ENCODE peak calls at places on chromosome 7, in nine cellular contexts. One of them, this sample, is unnamed.

GRCh38 chr7:2859952-2860351 is 15.8 kb upstream of the GNA12 start:
- DNase-seq in mucosa of gallbladder: no peak
- DNase-seq in T-helper 1 cell: no peak
- DNase-seq in T-helper 2 cell: no peak
- DNase-seq in T-helper 9 cell: no peak
- DNase-seq in fibroblast of villous mesenchyme: no peak
- DNase-seq in A673: no peak
- DNase-seq in fibroblast of mammary gland: no peak
- DNase-seq in neural crest cell: no peak
- DNase-seq in this sample: no peak

GRCh38 chr7:131586259-131586658 is 29.8 kb upstream of the PODXL start:
- DNase-seq in fibroblast of mammary gland: no peak
- DNase-seq in T-helper 1 cell: no peak
- DNase-seq in T-helper 2 cell: no peak
- DNase-seq in fibroblast of villous mesenchyme: no peak
- DNase-seq in mucosa of gallbladder: no peak
- DNase-seq in neural crest cell: no peak
- DNase-seq in A673: no peak
- DNase-seq in T-helper 9 cell: no peak
- DNase-seq in this sample: peak

GRCh38 chr7:94043299-94043698 is 39.1 kb upstream of the BET1 start:
- DNase-seq in T-helper 9 cell: no peak
- DNase-seq in mucosa of gallbladder: no peak
- DNase-seq in T-helper 1 cell: no peak
- DNase-seq in fibroblast of villous mesenchyme: peak
- DNase-seq in neural crest cell: no peak
- DNase-seq in T-helper 2 cell: no peak
- DNase-seq in A673: no peak
- DNase-seq in fibroblast of mammary gland: peak
- DNase-seq in this sample: no peak

GRCh38 chr7:139994356-139994755 is 68.4 kb downstream of the PARP12 start:
- DNase-seq in fibroblast of villous mesenchyme: no peak
- DNase-seq in T-helper 1 cell: no peak
- DNase-seq in fibroblast of mammary gland: no peak
- DNase-seq in T-helper 9 cell: no peak
- DNase-seq in A673: no peak
- DNase-seq in mucosa of gallbladder: no peak
- DNase-seq in T-helper 2 cell: no peak
- DNase-seq in neural crest cell: no peak
- DNase-seq in this sample: no peak

GRCh38 chr7:116524609-116525297 is at the start of gene CAV1:
- DNase-seq in mucosa of gallbladder: peak
- DNase-seq in neural crest cell: peak
- DNase-seq in fibroblast of villous mesenchyme: peak
- DNase-seq in A673: peak
- DNase-seq in T-helper 2 cell: peak
- DNase-seq in T-helper 9 cell: peak
- DNase-seq in T-helper 1 cell: no peak
- DNase-seq in fibroblast of mammary gland: peak
- DNase-seq in this sample: peak

GRCh38 chr7:143974457-143974856 is 19.8 kb downstream of the OR2F1 start:
- DNase-seq in neural crest cell: no peak
- DNase-seq in mucosa of gallbladder: no peak
- DNase-seq in T-helper 2 cell: no peak
- DNase-seq in A673: no peak
- DNase-seq in T-helper 9 cell: no peak
- DNase-seq in T-helper 1 cell: no peak
- DNase-seq in fibroblast of villous mesenchyme: peak
- DNase-seq in fibroblast of mammary gland: no peak
- DNase-seq in this sample: peak

GRCh38 chr7:21944616-21945373 is 904 bp downstream of the CDCA7L start:
- DNase-seq in mucosa of gallbladder: peak
- DNase-seq in T-helper 1 cell: peak
- DNase-seq in T-helper 9 cell: peak
- DNase-seq in fibroblast of mammary gland: peak
- DNase-seq in neural crest cell: no peak
- DNase-seq in A673: peak
- DNase-seq in T-helper 2 cell: peak
- DNase-seq in fibroblast of villous mesenchyme: peak
- DNase-seq in this sample: peak

GRCh38 chr7:29480456-29480855 is 83.2 kb upstream of the PRR15 start:
- DNase-seq in A673: no peak
- DNase-seq in mucosa of gallbladder: no peak
- DNase-seq in T-helper 9 cell: no peak
- DNase-seq in neural crest cell: no peak
- DNase-seq in T-helper 2 cell: no peak
- DNase-seq in fibroblast of villous mesenchyme: peak
- DNase-seq in T-helper 1 cell: no peak
- DNase-seq in fibroblast of mammary gland: no peak
- DNase-seq in this sample: no peak

GRCh38 chr7:28732037-28732869 is 225.9 kb downstream of the TRIL start:
- DNase-seq in T-helper 1 cell: no peak
- DNase-seq in mucosa of gallbladder: no peak
- DNase-seq in T-helper 2 cell: no peak
- DNase-seq in A673: peak
- DNase-seq in T-helper 9 cell: no peak
- DNase-seq in neural crest cell: no peak
- DNase-seq in fibroblast of mammary gland: peak
- DNase-seq in fibroblast of villous mesenchyme: peak
- DNase-seq in this sample: no peak

GRCh38 chr7:52140848-52141247 is 824.2 kb upstream of the COBL start:
- DNase-seq in T-helper 9 cell: no peak
- DNase-seq in T-helper 2 cell: no peak
- DNase-seq in T-helper 1 cell: no peak
- DNase-seq in fibroblast of mammary gland: no peak
- DNase-seq in neural crest cell: no peak
- DNase-seq in fibroblast of villous mesenchyme: no peak
- DNase-seq in A673: no peak
- DNase-seq in mucosa of gallbladder: no peak
- DNase-seq in this sample: no peak

GRCh38 chr7:7668708-7669107 is 28.2 kb downstream of the UMAD1 start:
- DNase-seq in T-helper 1 cell: no peak
- DNase-seq in fibroblast of villous mesenchyme: no peak
- DNase-seq in neural crest cell: no peak
- DNase-seq in fibroblast of mammary gland: no peak
- DNase-seq in T-helper 9 cell: no peak
- DNase-seq in mucosa of gallbladder: no peak
- DNase-seq in T-helper 2 cell: no peak
- DNase-seq in A673: no peak
- DNase-seq in this sample: no peak

GRCh38 chr7:2525931-2526630 is 6.5 kb downstream of the LFNG start:
- DNase-seq in T-helper 2 cell: no peak
- DNase-seq in T-helper 1 cell: no peak
- DNase-seq in T-helper 9 cell: no peak
- DNase-seq in fibroblast of villous mesenchyme: no peak
- DNase-seq in neural crest cell: no peak
- DNase-seq in fibroblast of mammary gland: no peak
- DNase-seq in A673: no peak
- DNase-seq in mucosa of gallbladder: no peak
- DNase-seq in this sample: peak

GRCh38 chr7:92735707-92736106 is 100.7 kb downstream of the CDK6 start:
- DNase-seq in T-helper 1 cell: no peak
- DNase-seq in mucosa of gallbladder: no peak
- DNase-seq in T-helper 9 cell: no peak
- DNase-seq in fibroblast of villous mesenchyme: peak
- DNase-seq in T-helper 2 cell: no peak
- DNase-seq in fibroblast of mammary gland: peak
- DNase-seq in A673: no peak
- DNase-seq in neural crest cell: no peak
- DNase-seq in this sample: no peak

GRCh38 chr7:129188892-129189660 is 643 bp downstream of the SMO start:
- DNase-seq in A673: no peak
- DNase-seq in neural crest cell: peak
- DNase-seq in T-helper 9 cell: no peak
- DNase-seq in fibroblast of villous mesenchyme: no peak
- DNase-seq in T-helper 1 cell: no peak
- DNase-seq in T-helper 2 cell: no peak
- DNase-seq in mucosa of gallbladder: no peak
- DNase-seq in fibroblast of mammary gland: peak
- DNase-seq in this sample: no peak

GRCh38 chr7:17207220-17207619 is 91.2 kb upstream of the AHR start:
- DNase-seq in neural crest cell: no peak
- DNase-seq in fibroblast of villous mesenchyme: no peak
- DNase-seq in mucosa of gallbladder: no peak
- DNase-seq in T-helper 2 cell: peak
- DNase-seq in T-helper 1 cell: no peak
- DNase-seq in A673: no peak
- DNase-seq in T-helper 9 cell: no peak
- DNase-seq in fibroblast of mammary gland: no peak
- DNase-seq in this sample: peak

GRCh38 chr7:102446387-102447156 is 13.2 kb downstream of the ORAI2 start:
- DNase-seq in mucosa of gallbladder: no peak
- DNase-seq in T-helper 9 cell: no peak
- DNase-seq in T-helper 2 cell: no peak
- DNase-seq in neural crest cell: no peak
- DNase-seq in fibroblast of villous mesenchyme: no peak
- DNase-seq in T-helper 1 cell: no peak
- DNase-seq in fibroblast of mammary gland: no peak
- DNase-seq in A673: no peak
- DNase-seq in this sample: no peak

GRCh38 chr7:148209643-148210042 is 380.9 kb upstream of the C7orf33 start:
- DNase-seq in A673: no peak
- DNase-seq in mucosa of gallbladder: no peak
- DNase-seq in T-helper 1 cell: no peak
- DNase-seq in T-helper 2 cell: no peak
- DNase-seq in fibroblast of villous mesenchyme: no peak
- DNase-seq in T-helper 9 cell: no peak
- DNase-seq in fibroblast of mammary gland: no peak
- DNase-seq in neural crest cell: no peak
- DNase-seq in this sample: no peak

GRCh38 chr7:159042639-159043101 is 102.0 kb downstream of the VIPR2 start:
- DNase-seq in T-helper 9 cell: no peak
- DNase-seq in mucosa of gallbladder: no peak
- DNase-seq in neural crest cell: no peak
- DNase-seq in fibroblast of mammary gland: no peak
- DNase-seq in A673: no peak
- DNase-seq in T-helper 1 cell: no peak
- DNase-seq in fibroblast of villous mesenchyme: no peak
- DNase-seq in T-helper 2 cell: no peak
- DNase-seq in this sample: peak

GRCh38 chr7:38506756-38507155 is 124.4 kb downstream of the AMPH start:
- DNase-seq in fibroblast of villous mesenchyme: peak
- DNase-seq in T-helper 1 cell: no peak
- DNase-seq in mucosa of gallbladder: no peak
- DNase-seq in A673: no peak
- DNase-seq in fibroblast of mammary gland: peak
- DNase-seq in T-helper 2 cell: no peak
- DNase-seq in T-helper 9 cell: no peak
- DNase-seq in neural crest cell: no peak
- DNase-seq in this sample: no peak

GRCh38 chr7:135147341-135147898 is 452 bp upstream of the TMEM140 start:
- DNase-seq in neural crest cell: no peak
- DNase-seq in fibroblast of villous mesenchyme: peak
- DNase-seq in T-helper 9 cell: no peak
- DNase-seq in mucosa of gallbladder: no peak
- DNase-seq in T-helper 2 cell: peak
- DNase-seq in A673: no peak
- DNase-seq in T-helper 1 cell: peak
- DNase-seq in fibroblast of mammary gland: peak
- DNase-seq in this sample: no peak